ENCODE peak calls at places on chromosomes 11 and 22, in nine cellular contexts. U, N, F, R, H, M, D, C and G are unnamed samples. For H3K9me3, the result is how much of the 10 kb centered on the place peaks cover.

GRCh38 chr11:95559899-95560298 is 229.7 kb downstream of the FAM76B start:
- DNase-seq in M (no peak), U (no peak), N (no peak), R (no peak), C (no peak), D (no peak), F (no peak), H (no peak), G (no peak)

GRCh38 chr11:65555693-65556231 is 2.4 kb downstream of the LTBP3 start:
- DNase-seq in M (peak), H (peak), C (peak), D (no peak), F (peak), U (peak), N (peak), R (no peak), G (peak)

GRCh38 chr11:134063991-134064747 is 4.7 kb upstream of the JAM3 start:
- DNase-seq in N (no peak), M (no peak), R (no peak), C (no peak), U (no peak), H (no peak), F (no peak), D (no peak), G (no peak)

GRCh38 chr22:47449508-47450270 is 687.2 kb downstream of the TBC1D22A start:
- DNase-seq in M (no peak), C (no peak), R (no peak), F (no peak), U (no peak), D (no peak), H (no peak), N (no peak), G (no peak)

GRCh38 chr11:113401718-113402117 is 14.1 kb downstream of the ANKK1 start:
- DNase-seq in D (no peak), C (no peak), U (no peak), M (peak), N (peak), R (no peak), F (peak), H (peak), G (peak)

GRCh38 chr11:24623121-24623520 is 126.3 kb downstream of the LUZP2 start:
- DNase-seq in U (peak), N (no peak), F (no peak), R (no peak), M (no peak), C (peak), H (no peak), D (no peak), G (no peak)

GRCh38 chr11:121722431-121723256 is 269.9 kb upstream of the SORL1-AS1 start:
- DNase-seq in U (peak), M (no peak), D (peak), N (peak), R (no peak), C (peak), H (peak), F (peak), G (peak)

GRCh38 chr11:2787816-2788750 is 88.3 kb upstream of the KCNQ1OT1 start:
- DNase-seq in M (no peak), D (peak), H (no peak), R (no peak), C (no peak), U (no peak), N (no peak), F (no peak), G (peak)

GRCh38 chr11:21707116-21707769 is 485.6 kb upstream of the ANO5 start:
- DNase-seq in U (no peak), M (no peak), D (no peak), C (no peak), F (no peak), H (no peak), N (no peak), R (no peak), G (no peak)

GRCh38 chr22:36930041-36930935 is 16.9 kb downstream of the CSF2RB start:
- DNase-seq in F (no peak), M (no peak), R (no peak), D (peak), U (no peak), N (no peak), C (no peak), H (no peak), G (no peak)

GRCh38 chr11:45470151-45471001 is 184.2 kb upstream of the SYT13 start:
- DNase-seq in R (no peak), N (no peak), H (no peak), D (no peak), M (no peak), U (no peak), C (no peak), F (no peak), G (no peak)

GRCh38 chr11:116073854-116074837 is 569.9 kb upstream of the CADM1 start:
- DNase-seq in M (no peak), C (no peak), F (no peak), H (no peak), R (no peak), D (no peak), N (no peak), U (peak), G (peak)

GRCh38 chr11:125423247-125423849 is 72.7 kb downstream of the FEZ1 start:
- DNase-seq in M (peak), C (no peak), U (no peak), R (peak), D (no peak), N (peak), H (no peak), F (no peak), G (peak)

GRCh38 chr11:116644201-116644947 is 128.4 kb downstream of the BUD13 start:
- DNase-seq in F (no peak), H (no peak), R (no peak), D (no peak), U (no peak), C (no peak), N (no peak), M (no peak), G (no peak)

GRCh38 chr22:48745842-48746788 is 1081.6 kb downstream of the BRD1 start:
- DNase-seq in R (no peak), M (no peak), C (no peak), F (no peak), U (no peak), D (peak), N (no peak), H (no peak), G (no peak)

GRCh38 chr22:31544481-31545480 is 48.4 kb downstream of the SFI1 start:
- DNase-seq in D (no peak), N (no peak), F (no peak), R (no peak), H (no peak), M (no peak), C (peak), U (no peak), G (no peak)

GRCh38 chr11:124915541-124916369 is 3.3 kb upstream of the HEPN1 start:
- DNase-seq in F (no peak), H (peak), R (no peak), D (no peak), C (peak), U (no peak), M (no peak), N (no peak), G (no peak)

GRCh38 chr22:23522642-23523251 is 57.3 kb downstream of the IGLL1 start:
- DNase-seq in R (no peak), N (peak), H (peak), C (no peak), U (no peak), F (no peak), M (no peak), D (no peak), G (peak)

GRCh38 chr11:130220311-130221030 is 60.9 kb downstream of the ST14 start:
- DNase-seq in H (no peak), F (no peak), M (no peak), D (no peak), N (no peak), U (no peak), C (no peak), R (no peak), G (no peak)

GRCh38 chr22:23781533-23781932 is 5.2 kb upstream of the SMARCB1 start:
- DNase-seq in F (peak), M (no peak), R (no peak), U (peak), D (no peak), C (peak), H (no peak), N (peak), G (peak)

GRCh38 chr22:28563636-28564035 is 116.0 kb downstream of the TTC28 start:
- DNase-seq in U (no peak), D (no peak), R (no peak), H (no peak), N (no peak), F (peak), C (no peak), M (no peak), G (no peak)

GRCh38 chr11:35239476-35240075 is 100.6 kb downstream of the CD44 start:
- DNase-seq in N (no peak), F (no peak), U (no peak), R (no peak), M (no peak), C (no peak), D (no peak), H (no peak), G (no peak)
- H3K9me3 ChIP-seq in N (under half), F (under half), U (under half), R (under half), M (under half), C (under half), D (under half), H (under half), G (under half)

GRCh38 chr11:19806251-19806650 is 93.6 kb downstream of the NAV2 start:
- DNase-seq in R (no peak), N (no peak), H (no peak), U (no peak), D (no peak), F (no peak), C (no peak), M (no peak), G (no peak)

GRCh38 chr11:19810852-19811251 is 98.2 kb downstream of the NAV2 start:
- DNase-seq in U (no peak), M (no peak), C (no peak), N (peak), D (no peak), F (peak), R (no peak), H (no peak), G (no peak)

GRCh38 chr11:19805346-19805745 is 92.7 kb downstream of the NAV2 start:
- DNase-seq in F (no peak), H (no peak), N (no peak), D (no peak), U (no peak), R (no peak), M (no peak), C (no peak), G (no peak)

GRCh38 chr11:19805827-19806226 is 93.2 kb downstream of the NAV2 start:
- DNase-seq in C (peak), R (no peak), U (peak), F (no peak), H (no peak), D (no peak), N (no peak), M (no peak), G (no peak)

GRCh38 chr11:19808076-19808911 is 95.7 kb downstream of the NAV2 start:
- DNase-seq in C (no peak), U (no peak), M (no peak), N (peak), R (no peak), F (no peak), D (no peak), H (peak), G (no peak)
- TF ChIP-seq CTCF in C (no peak), U (no peak), M (peak), N (peak), R (peak), F (peak), D (no peak), H (no peak), G (peak)

GRCh38 chr11:28346209-28346608 is 238.0 kb downstream of the METTL15 start:
- DNase-seq in U (no peak), N (peak), H (no peak), F (peak), D (no peak), M (no peak), C (no peak), R (no peak), G (no peak)

GRCh38 chr11:28346721-28347120 is 238.5 kb downstream of the METTL15 start:
- DNase-seq in M (no peak), F (peak), N (peak), U (peak), D (no peak), H (no peak), R (no peak), C (no peak), G (no peak)

GRCh38 chr11:28347351-28347750 is 239.2 kb downstream of the METTL15 start:
- DNase-seq in N (peak), U (no peak), M (no peak), C (no peak), H (no peak), D (no peak), F (no peak), R (no peak), G (no peak)

GRCh38 chr11:28342704-28343103 is 234.5 kb downstream of the METTL15 start:
- DNase-seq in F (no peak), H (no peak), D (no peak), N (no peak), M (no peak), U (peak), R (no peak), C (peak), G (no peak)

GRCh38 chr11:28343304-28344233 is 235.4 kb downstream of the METTL15 start:
- DNase-seq in H (peak), N (peak), U (peak), M (peak), R (peak), F (peak), D (no peak), C (peak), G (peak)
- H2AFZ ChIP-seq in H (peak), N (peak), U (no peak), M (peak), R (peak), F (peak), D (no peak), C (no peak), G (no peak)

GRCh38 chr11:101553891-101554292 is 29.9 kb downstream of the TRPC6 start:
- DNase-seq in H (no peak), F (no peak), N (no peak), U (no peak), M (no peak), C (peak), R (no peak), D (no peak), G (no peak)
- H3K9me3 ChIP-seq in H (under half), F (under half), N (under half), U (under half), M (under half), C (under half), R (under half), D (under half), G (under half)

DNA sequence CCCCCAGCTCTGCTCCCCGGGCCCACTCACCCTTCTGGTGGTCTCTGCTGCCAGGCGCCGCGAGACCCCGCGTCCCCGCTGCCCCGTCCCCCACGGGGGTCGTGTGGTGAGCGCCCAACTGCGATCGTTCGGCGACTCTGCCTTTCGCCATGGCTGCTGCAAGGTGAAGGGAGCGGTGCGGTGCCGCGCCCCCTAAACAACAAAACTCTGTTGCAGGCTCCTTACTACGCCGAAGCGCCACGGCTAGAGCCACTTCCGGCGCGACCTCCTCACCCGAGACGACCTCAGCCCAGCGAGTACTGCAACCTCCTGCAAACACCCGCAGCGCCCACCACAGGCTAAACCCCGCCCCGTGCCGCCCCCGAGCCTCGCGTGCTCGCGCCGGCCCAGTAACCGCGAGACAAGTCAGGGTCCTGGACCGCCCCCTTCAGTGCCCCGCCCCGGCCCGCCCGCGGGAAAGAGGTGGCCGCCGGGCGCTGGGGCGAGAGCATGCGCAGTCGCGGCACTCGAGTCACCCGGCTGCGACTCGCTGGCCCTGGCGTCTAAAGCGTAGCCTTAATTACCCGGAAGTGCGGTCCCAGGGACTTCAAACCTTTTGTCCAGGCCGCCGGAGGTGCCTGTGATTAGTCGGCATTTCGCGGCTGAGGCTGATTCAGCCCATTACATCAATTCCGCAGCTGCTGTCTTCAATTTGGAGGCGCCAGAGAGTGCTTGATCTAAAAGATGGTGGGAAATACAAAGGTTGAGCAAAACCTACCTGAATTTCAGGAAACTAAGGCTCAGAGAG is at the start of gene TMEM41B:
- DNase-seq in D (peak), C (peak), H (peak), N (peak), M (peak), U (peak), R (peak), F (peak), G (peak)
- TF ChIP-seq CTCF in D (no peak), C (peak), H (no peak), N (peak), M (no peak), U (peak), R (peak), F (no peak), G (peak)

GRCh38 chr11:92473736-92474135 is 249.1 kb downstream of the FAT3 start:
- DNase-seq in U (peak), R (no peak), C (peak), H (no peak), N (peak), F (peak), D (no peak), M (no peak), G (no peak)
- H2AFZ ChIP-seq in U (no peak), R (no peak), C (no peak), H (no peak), N (no peak), F (peak), D (no peak), M (no peak), G (no peak)

DNA sequence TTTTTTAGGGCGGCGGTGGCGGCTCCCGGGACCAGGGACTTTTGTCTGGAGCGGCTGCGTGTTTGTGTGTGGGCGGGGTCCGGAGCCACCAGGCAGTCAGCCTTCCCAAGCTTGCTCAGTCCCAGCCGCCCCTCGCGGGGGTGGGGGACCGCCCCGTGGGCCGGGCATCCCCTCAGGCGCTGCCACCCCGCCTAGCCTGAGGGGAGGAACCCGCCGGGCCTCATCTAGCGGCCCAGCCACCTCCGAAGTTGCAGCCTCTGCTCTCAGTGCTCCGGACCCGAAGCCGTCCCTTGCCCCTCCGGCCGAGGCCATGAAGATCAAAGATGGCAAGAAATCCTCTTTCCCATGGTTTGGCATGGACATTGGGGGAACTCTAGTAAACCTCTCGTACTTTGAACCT is 235.2 kb downstream of the OR4C45 start:
- DNase-seq in U (no peak), H (no peak), F (no peak), C (no peak), N (no peak), D (no peak), R (peak), M (no peak), G (no peak)
- H3K9me3 ChIP-seq in U (under half), H (under half), F (under half), C (under half), N (under half), D (half or more), R (under half), M (under half), G (under half)